ENCODE peak calls at places on chromosomes 6 and 20, in four cellular contexts. N is stimulated activated CD4-positive, alpha-beta T cell treated with anti-CD3 and anti-CD28 coated beads, Interleukin-12 subunit alpha, Interleukin-12 subunit beta, amount 100 ng/mL, for 48 hours; E is PC-9; Y is heart right ventricle. D is an unnamed sample.

GRCh38 chr6:16639689-16640480 is 121.4 kb downstream of the ATXN1 start:
- DNase-seq in N (no peak), Y (no peak), E (no peak), D (no peak)

GRCh38 chr20:2652724-2653510 is 485 bp downstream of the NOP56 start:
- DNase-seq in E (no peak), Y (no peak), N (no peak), D (peak)

GRCh38 chr6:43772571-43773049 is 2.6 kb downstream of the VEGFA start:
- DNase-seq in Y (peak), E (no peak), N (no peak), D (peak)

GRCh38 chr6:23498013-23498412 is 628.0 kb upstream of the NRSN1 start:
- DNase-seq in Y (no peak), N (no peak), E (no peak), D (peak)

GRCh38 chr6:43825187-43826115 is 55.4 kb downstream of the VEGFA start:
- DNase-seq in N (no peak), E (no peak), Y (no peak), D (no peak)

GRCh38 chr20:19205999-19206398 is 6.4 kb upstream of the SLC24A3 start:
- DNase-seq in Y (peak), N (peak), E (peak), D (peak)

GRCh38 chr6:129859524-129859923 is 1.6 kb downstream of the TMEM244 start:
- DNase-seq in E (no peak), Y (no peak), N (no peak), D (no peak)

GRCh38 chr20:35021831-35022230 is 66.2 kb downstream of the MYH7B start:
- DNase-seq in N (no peak), E (no peak), Y (no peak), D (no peak)

GRCh38 chr6:47967843-47968242 is 143.2 kb downstream of the PTCHD4 start:
- DNase-seq in E (no peak), Y (no peak), N (no peak), D (no peak)

GRCh38 chr6:7561153-7561964 is 19.9 kb downstream of the DSP start:
- DNase-seq in N (no peak), E (no peak), Y (peak), D (no peak)

GRCh38 chr6:130396722-130397121 is 30.9 kb downstream of the TMEM200A start:
- DNase-seq in E (no peak), N (no peak), Y (no peak), D (no peak)